ENCODE peak calls at places on chromosome 12, in nine cellular contexts. Z is CD4-positive, alpha-beta T cell; S is breast epithelium; I is hepatocyte; A is tibial artery; F is H9; D is foreskin keratinocyte; M is AG04450; V is GM23248. C is an unnamed sample.

GRCh38 chr12:4438834-4439596 is 6.6 kb downstream of the FGF6 start:
- DNase-seq in V (no peak), A (no peak), F (no peak), I (no peak), M (no peak), D (no peak), Z (no peak), S (no peak), C (peak; percentile 48)

GRCh38 chr12:89391726-89392336 is 39.5 kb upstream of the DUSP6 start:
- DNase-seq in D (no peak), I (no peak), F (no peak), S (no peak), Z (no peak), M (no peak), A (no peak), V (no peak), C (no peak)

GRCh38 chr12:106645465-106646330 is 62.9 kb downstream of the RFX4 start:
- DNase-seq in S (no peak), Z (no peak), D (no peak), A (no peak), M (no peak), V (no peak), I (no peak), F (no peak), C (no peak)

GRCh38 chr12:131369094-131369845 is 341.6 kb upstream of the SFSWAP start:
- DNase-seq in Z (no peak), F (no peak), A (peak; percentile 20), M (no peak), I (no peak), D (no peak), V (no peak), S (no peak), C (no peak)

GRCh38 chr12:29944269-29945000 is 160.7 kb upstream of the TMTC1 start:
- DNase-seq in F (no peak), D (no peak), I (no peak), V (no peak), A (no peak), S (no peak), Z (no peak), M (no peak), C (no peak)

GRCh38 chr12:57444744-57445143 is 10.2 kb downstream of the INHBC start:
- DNase-seq in A (no peak), F (no peak), S (no peak), V (no peak), M (no peak), Z (no peak), D (no peak), I (no peak), C (no peak)

GRCh38 chr12:69024413-69024812 is 91.4 kb upstream of the CPM start:
- DNase-seq in M (no peak), A (no peak), Z (no peak), D (peak; percentile 82), S (peak; percentile 60), I (peak; percentile 87), V (peak; percentile 96), F (no peak), C (no peak)

GRCh38 chr12:9118161-9118560 is 2.4 kb upstream of the A2M start:
- DNase-seq in Z (no peak), F (no peak), A (peak; percentile 72), M (no peak), D (no peak), V (peak; percentile 32), I (no peak), S (peak; percentile 26), C (no peak)

GRCh38 chr12:79435742-79436141 is 255.0 kb downstream of the PAWR start:
- DNase-seq in D (no peak), I (no peak), Z (no peak), A (no peak), S (no peak), F (no peak), M (no peak), V (no peak), C (no peak)

GRCh38 chr12:52197371-52198231 is 5.8 kb upstream of the KRT80 start:
- DNase-seq in V (peak; percentile 22), F (no peak), D (no peak), Z (no peak), I (no peak), M (no peak), A (peak; percentile 74), S (peak; percentile 73), C (peak; percentile 73)

GRCh38 chr12:104585448-104586055 is 128.8 kb downstream of the CHST11 start:
- DNase-seq in V (no peak), Z (no peak), I (no peak), F (no peak), M (no peak), A (no peak), S (no peak), D (no peak), C (no peak)

DNA sequence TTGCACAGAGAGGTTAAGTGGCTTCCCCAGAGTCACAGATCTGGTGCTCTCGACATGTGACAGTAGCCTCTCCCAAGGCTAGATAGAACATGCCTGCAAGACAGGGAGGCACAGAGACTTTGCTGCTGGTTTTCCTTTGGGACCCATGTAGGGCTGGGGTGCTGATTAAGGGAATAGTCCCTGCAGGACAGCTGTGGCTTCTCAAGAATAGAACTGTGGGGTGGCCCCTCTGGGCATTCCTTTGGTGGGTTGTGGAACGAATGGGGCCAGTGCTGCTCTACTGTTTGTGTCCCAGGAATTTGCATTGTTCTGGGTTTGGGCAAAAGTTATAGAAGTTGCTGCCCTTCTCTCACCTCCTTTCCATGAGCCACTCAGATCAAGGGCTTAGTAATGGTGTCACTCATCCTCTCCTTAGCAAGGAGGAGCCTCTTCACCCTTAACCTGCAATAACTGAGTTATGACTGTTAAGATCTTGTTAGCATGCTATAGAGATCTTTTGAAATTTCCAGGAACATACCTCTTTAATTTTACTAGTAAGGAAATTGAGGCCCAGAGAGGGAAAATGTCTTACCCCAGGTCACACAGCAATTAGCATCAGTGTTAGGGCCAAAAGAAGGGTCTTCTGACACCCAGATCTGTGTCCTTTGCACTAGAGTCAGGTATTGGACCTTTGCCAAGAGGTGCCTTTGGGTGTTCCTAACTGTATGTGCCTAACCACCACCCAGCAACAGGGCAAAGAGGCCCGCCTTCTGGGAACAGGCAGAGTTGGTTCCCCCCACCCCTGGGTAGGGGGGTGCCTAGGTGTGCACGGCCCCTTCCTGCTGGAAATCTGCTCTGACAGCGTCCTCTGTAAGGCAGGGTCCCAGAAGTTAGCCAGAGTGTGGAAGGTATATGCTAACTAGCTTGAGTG is 31.4 kb downstream of the CD9 start:
- DNase-seq in A (no peak), Z (no peak), F (no peak), I (no peak), V (no peak), D (no peak), S (no peak), M (no peak), C (no peak)
- H3K27ac ChIP-seq in A (peak overlapping the region; percentile 30), Z (no peak overlapping the region), F (no peak overlapping the region), I (peak overlapping the region; percentile 97), V (no peak overlapping the region), D (peak overlapping the region; percentile 99), S (peak overlapping the region; percentile 96), M (no peak overlapping the region), C (peak overlapping the region; percentile 87)

DNA sequence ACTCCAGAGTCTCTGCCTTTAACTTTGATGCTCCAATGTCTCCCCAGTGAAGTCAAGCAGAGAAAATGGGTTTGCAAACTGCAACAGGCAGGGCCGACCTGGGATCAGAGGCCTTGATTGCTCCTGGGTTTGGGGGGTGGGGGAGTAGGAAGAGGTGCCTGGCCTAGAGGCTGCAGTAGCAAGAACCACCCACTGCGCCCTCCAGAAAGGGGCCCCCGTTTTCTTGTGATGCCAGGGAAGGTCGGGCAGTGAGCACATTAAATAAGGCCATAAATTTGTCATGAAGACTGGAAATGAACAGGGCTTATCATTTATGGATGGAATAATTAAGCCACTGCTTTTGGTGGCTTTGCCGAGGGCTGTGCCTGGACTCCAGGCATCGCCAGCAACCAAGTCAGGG is 38.2 kb upstream of the FAM222A start:
- DNase-seq in M (no peak), I (no peak), D (no peak), Z (no peak), F (no peak), S (no peak), V (no peak), A (no peak), C (no peak)
- H3K27ac ChIP-seq in M (no peak overlapping the region), I (no peak overlapping the region), D (no peak overlapping the region), Z (no peak overlapping the region), F (no peak overlapping the region), S (no peak overlapping the region), V (no peak overlapping the region), A (no peak overlapping the region), C (no peak overlapping the region)

GRCh38 chr12:123149828-123150272 is 1.0 kb downstream of the PITPNM2 start:
- DNase-seq in D (no peak), I (no peak), Z (no peak), A (no peak), M (no peak), V (no peak), F (no peak), S (no peak), C (no peak)
- H3K27ac ChIP-seq in D (no peak overlapping the region), I (peak overlapping the region; percentile 57), Z (no peak overlapping the region), A (peak overlapping the region; percentile 76), M (no peak overlapping the region), V (no peak overlapping the region), F (no peak overlapping the region), S (peak overlapping the region; percentile 55), C (peak overlapping the region; percentile 69)

GRCh38 chr12:108694812-108695278 is 36.5 kb downstream of the CORO1C start:
- DNase-seq in M (no peak), F (no peak), Z (no peak), I (peak; percentile 33), D (peak; percentile 50), S (no peak), A (no peak), V (peak; percentile 51), C (no peak)

GRCh38 chr12:108697905-108698304 is 33.4 kb downstream of the CORO1C start:
- DNase-seq in D (no peak), M (no peak), A (no peak), I (no peak), V (no peak), F (no peak), Z (no peak), S (no peak), C (no peak)

GRCh38 chr12:108696996-108697290 is 34.4 kb downstream of the CORO1C start:
- DNase-seq in A (no peak), I (no peak), V (no peak), F (no peak), M (no peak), S (no peak), D (no peak), Z (no peak), C (no peak)

GRCh38 chr12:108693781-108694180 is 37.5 kb downstream of the CORO1C start:
- DNase-seq in V (no peak), M (no peak), D (no peak), F (no peak), A (no peak), S (no peak), Z (no peak), I (no peak), C (no peak)

DNA sequence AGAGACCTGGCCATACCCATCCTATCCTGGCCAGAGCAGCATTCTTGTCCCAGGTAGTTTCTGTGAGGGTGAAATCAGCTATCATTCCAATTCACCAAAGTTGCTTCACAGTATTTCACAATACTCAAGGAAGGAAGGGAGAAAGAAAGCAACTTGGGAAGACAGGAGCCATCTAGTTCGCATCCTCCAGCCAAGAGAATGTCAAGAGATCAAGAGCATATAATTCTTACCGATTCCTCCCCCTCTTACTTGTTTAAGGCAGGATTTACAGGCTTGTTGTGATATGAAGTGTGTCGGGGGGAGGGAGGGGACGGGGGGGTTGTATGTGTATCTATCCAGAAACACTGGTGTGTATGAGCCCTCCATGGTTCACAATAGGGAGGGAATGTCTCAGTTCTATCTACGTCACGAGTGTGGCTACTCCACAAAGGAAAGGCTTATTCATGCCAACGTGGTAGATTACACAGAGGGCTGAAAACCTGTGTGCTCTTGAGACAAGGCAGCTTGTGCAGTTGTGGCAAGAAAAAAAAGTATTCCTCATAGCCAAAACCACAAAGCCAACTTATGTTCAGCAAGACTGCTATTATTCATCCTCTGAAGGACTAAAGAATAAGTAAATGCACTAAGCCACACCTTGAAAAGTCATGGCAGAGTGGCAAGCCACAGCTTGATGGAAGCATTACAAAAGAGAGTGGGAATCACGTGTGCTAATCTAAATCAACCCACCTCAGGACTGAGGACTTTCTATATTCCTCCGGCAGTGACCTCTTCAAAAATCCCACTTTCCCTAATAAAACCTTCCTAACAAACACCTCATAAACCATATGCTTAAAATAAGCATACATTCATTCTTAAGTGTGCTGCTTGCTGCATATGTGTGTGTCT is 35.0 kb downstream of the CORO1C start:
- DNase-seq in A (no peak), S (peak; percentile 70), D (peak; percentile 100), V (peak; percentile 98), M (peak; percentile 97), Z (no peak), I (peak; percentile 23), F (no peak), C (no peak)
- H3K27ac ChIP-seq in A (peak overlapping the region; percentile 59), S (peak overlapping the region; percentile 95), D (peak overlapping the region; percentile 98), V (peak overlapping the region; percentile 99), M (peak overlapping the region; percentile 99), Z (no peak overlapping the region), I (peak overlapping the region; percentile 75), F (no peak overlapping the region), C (peak overlapping the region; percentile 69)

C was measured in right atrium auricular region.